ENCODE peak calls at places on chromosomes 12 and 14, in ten cellular contexts. O, N, P, T, M, W, F, K, B and J are unnamed samples.
A peak's percentile ranks its signal among the peaks of the same experiment; 100 is the strongest.

GRCh38 chr14:76997257-76997970 is 31.1 kb downstream of the IRF2BPL start:
- DNase-seq in O (no peak), B (no peak), N (no peak), T (no peak), K (no peak), F (no peak), P (no peak), W (peak; percentile 43), M (no peak), J (no peak)

GRCh38 chr12:84507914-84508313 is 404.7 kb downstream of the SLC6A15 start:
- DNase-seq in B (no peak), O (no peak), P (no peak), N (no peak), K (no peak), T (no peak), F (no peak), W (peak; percentile 87), M (no peak), J (no peak)

GRCh38 chr12:100279612-100280244 is 12.8 kb downstream of the SCYL2 start:
- DNase-seq in P (no peak), F (no peak), M (no peak), B (peak; percentile 30), N (no peak), W (no peak), O (no peak), K (no peak), T (no peak), J (peak; percentile 8)

GRCh38 chr12:49637401-49637800 is 14.0 kb downstream of the PRPF40B start:
- DNase-seq in T (peak; percentile 42), P (peak; percentile 57), O (no peak), K (no peak), N (no peak), W (peak; percentile 48), F (no peak), B (no peak), M (peak; percentile 67), J (no peak)

GRCh38 chr12:581321-581720 is 81.9 kb downstream of the NINJ2 start:
- DNase-seq in B (no peak), T (no peak), N (no peak), W (no peak), F (no peak), M (peak; percentile 35), O (no peak), P (no peak), K (no peak), J (no peak)

GRCh38 chr14:32400480-32400879 is 71.4 kb downstream of the AKAP6 start:
- DNase-seq in B (no peak), O (no peak), T (no peak), P (no peak), F (no peak), M (no peak), K (no peak), N (no peak), W (no peak), J (no peak)

GRCh38 chr12:26047401-26048226 is 77.2 kb downstream of the BHLHE41 start:
- DNase-seq in W (no peak), P (no peak), K (no peak), B (no peak), N (no peak), O (no peak), T (no peak), F (no peak), M (peak; percentile 84), J (no peak)

GRCh38 chr12:131281016-131281415 is 327.3 kb downstream of the ADGRD1 start:
- DNase-seq in M (no peak), T (no peak), B (no peak), N (no peak), W (no peak), P (no peak), F (no peak), O (no peak), K (no peak), J (no peak)

GRCh38 chr12:27104546-27104945 is 22.2 kb upstream of the C12orf71 start:
- DNase-seq in W (no peak), B (no peak), M (no peak), F (no peak), N (no peak), T (no peak), O (no peak), P (no peak), K (no peak), J (no peak)

GRCh38 chr14:75335588-75335987 is 57.0 kb downstream of the FOS start:
- DNase-seq in N (no peak), W (no peak), M (no peak), T (no peak), K (no peak), P (no peak), O (peak; percentile 60), B (no peak), F (peak; percentile 45), J (no peak)

GRCh38 chr12:99549651-99550050 is 97.9 kb upstream of the GARIN6 start:
- DNase-seq in T (no peak), P (no peak), K (no peak), B (no peak), W (no peak), M (no peak), F (no peak), O (no peak), N (no peak), J (no peak)

GRCh38 chr14:102452302-102452701 is 57.3 kb downstream of the ANKRD9 start:
- DNase-seq in W (no peak), T (no peak), B (no peak), O (no peak), M (no peak), N (no peak), P (no peak), K (no peak), F (no peak), J (no peak)

GRCh38 chr12:51450816-51451215 is 26.2 kb downstream of the SLC4A8 start:
- DNase-seq in O (no peak), M (peak; percentile 67), T (peak; percentile 57), F (no peak), W (no peak), P (no peak), B (no peak), K (no peak), N (no peak), J (no peak)

GRCh38 chr12:69985656-69986055 is 160.6 kb downstream of the MYRFL start:
- DNase-seq in B (no peak), P (no peak), T (no peak), O (no peak), F (no peak), W (peak; percentile 58), M (peak; percentile 71), K (peak; percentile 36), N (no peak), J (no peak)
- TF ChIP-seq CTCF in B (peak; percentile 51), P (peak; percentile 25), T (no peak), O (no peak), F (peak; percentile 54), W (peak; percentile 62), M (peak; percentile 70), K (peak; percentile 64), N (no peak), J (peak; percentile 53)

DNA sequence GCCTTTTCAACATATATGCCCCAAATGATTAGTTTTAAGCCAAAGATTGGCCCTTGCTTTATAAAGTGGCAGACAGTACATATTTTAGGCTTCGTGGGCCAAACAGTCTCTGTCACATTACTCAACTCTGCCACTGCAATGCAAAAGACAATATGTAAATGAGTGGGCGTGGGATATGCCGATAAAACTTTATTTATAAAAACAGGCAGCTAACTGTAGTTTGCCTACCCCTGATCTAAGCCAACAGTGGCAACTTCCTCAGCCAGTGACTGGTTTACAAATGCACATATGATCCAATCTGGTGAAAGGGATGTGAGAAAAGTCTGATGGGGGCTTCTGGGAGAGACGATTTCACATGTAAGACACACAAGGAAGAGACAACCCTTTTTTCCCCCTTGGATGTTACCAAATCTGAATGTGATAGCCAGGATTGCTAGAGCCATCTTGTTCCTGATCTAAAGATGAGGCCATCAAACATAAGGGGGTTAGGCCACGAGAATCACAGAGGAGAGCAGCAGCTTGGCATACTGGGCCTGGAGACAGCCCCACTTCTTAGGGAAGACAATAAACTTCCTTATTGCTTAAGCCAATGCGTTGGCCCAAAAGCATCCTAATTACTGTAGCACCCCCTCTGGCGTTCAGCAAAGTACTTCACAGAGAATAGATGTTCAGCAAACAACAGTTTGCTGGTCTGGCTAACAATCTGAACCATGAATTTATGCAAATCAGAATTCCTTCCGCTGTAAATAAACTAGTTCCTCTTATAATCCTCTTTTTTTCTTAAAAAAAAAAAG is 75.2 kb upstream of the TMCC3 start:
- DNase-seq in F (no peak), K (peak; percentile 39), T (no peak), B (no peak), M (peak; percentile 53), P (peak; percentile 24), W (no peak), N (no peak), O (no peak), J (no peak)
- TF ChIP-seq CTCF in F (peak; percentile 20), K (no peak), T (no peak), B (peak; percentile 47), M (peak; percentile 64), P (peak; percentile 26), W (peak; percentile 41), N (no peak), O (peak; percentile 12), J (peak; percentile 51)

DNA sequence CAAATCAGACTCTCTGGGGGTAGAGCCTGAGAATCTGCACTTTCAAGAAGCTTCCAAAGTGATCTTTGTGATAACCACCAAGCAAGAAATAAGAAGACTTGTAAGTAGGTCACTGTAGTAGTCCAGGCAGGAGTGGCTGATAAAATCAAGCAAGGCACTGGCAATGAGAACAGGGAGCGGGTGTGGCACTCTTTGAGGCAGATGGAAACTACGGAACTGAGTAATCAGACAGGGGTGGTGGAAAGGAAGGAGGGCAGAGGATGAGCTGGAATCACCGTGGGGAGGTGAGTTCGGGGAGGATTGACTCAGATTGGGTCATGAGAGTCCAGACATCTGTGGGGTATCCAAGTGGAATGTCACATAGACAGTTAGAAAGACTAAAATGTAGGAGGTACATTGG is 44.4 kb upstream of the PLXNC1 start:
- DNase-seq in W (no peak), B (no peak), N (no peak), F (no peak), M (no peak), P (no peak), T (no peak), O (no peak), K (no peak), J (no peak)
- TF ChIP-seq CTCF in W (no peak), B (no peak), N (no peak), F (no peak), M (no peak), P (no peak), T (no peak), O (no peak), K (no peak), J (no peak)

GRCh38 chr12:91690521-91690920 is 455.1 kb downstream of the BTG1 start:
- DNase-seq in T (no peak), B (peak; percentile 36), M (no peak), W (no peak), P (no peak), K (no peak), O (no peak), N (no peak), F (no peak), J (no peak)

GRCh38 chr12:91695964-91696363 is 449.7 kb downstream of the BTG1 start:
- DNase-seq in F (no peak), N (no peak), T (no peak), P (no peak), O (no peak), B (no peak), W (peak; percentile 57), K (no peak), M (no peak), J (no peak)
- TF ChIP-seq CTCF in F (no peak), N (no peak), T (no peak), P (no peak), O (no peak), B (peak; percentile 28), W (peak; percentile 50), K (no peak), M (no peak), J (no peak)